ENCODE peak calls at places on chromosomes 3 and 15, in five cellular contexts. H is AG09309, W is ovary, Y is left lung, Q is adipocyte. G is an unnamed sample.
A peak's percentile ranks its signal among the peaks of the same experiment; 100 is the strongest.

GRCh38 chr3:177551431-177551836 is 354.2 kb upstream of the TBL1XR1 start:
- DNase-seq in H (no peak), W (no peak), Y (no peak), Q (no peak), G (no peak)

GRCh38 chr15:64857421-64857820 is 15.7 kb downstream of the PLEKHO2 start:
- DNase-seq in H (no peak), W (no peak), Y (no peak), Q (peak; percentile 77), G (no peak)

GRCh38 chr15:99110581-99111320 is 5.9 kb downstream of the SYNM start:
- DNase-seq in H (no peak), W (no peak), Y (no peak), Q (peak; percentile 61), G (no peak)

GRCh38 chr3:188780188-188781147 is 391.3 kb upstream of the TPRG1 start:
- DNase-seq in H (no peak), W (no peak), Y (no peak), Q (peak; percentile 26), G (no peak)

GRCh38 chr15:50176869-50177268 is 5.1 kb upstream of the SLC27A2 start:
- DNase-seq in H (no peak), W (no peak), Y (no peak), Q (no peak), G (no peak)

GRCh38 chr3:160695906-160696305 is 18.9 kb downstream of the ARL14 start:
- DNase-seq in H (peak; percentile 52), W (no peak), Y (no peak), Q (peak; percentile 18), G (peak; percentile 44)

GRCh38 chr3:4741404-4742307 is 237.6 kb upstream of the BHLHE40 start:
- DNase-seq in H (peak; percentile 98), W (peak; percentile 72), Y (no peak), Q (peak; percentile 83), G (peak; percentile 97)

GRCh38 chr3:10581251-10581650 is 75.9 kb upstream of the ATP2B2 start:
- DNase-seq in H (peak; percentile 27), W (no peak), Y (no peak), Q (no peak), G (peak; percentile 29)

GRCh38 chr15:28112962-28113361 is 13.8 kb upstream of the OCA2 start:
- DNase-seq in H (no peak), W (no peak), Y (no peak), Q (no peak), G (no peak)

DNA sequence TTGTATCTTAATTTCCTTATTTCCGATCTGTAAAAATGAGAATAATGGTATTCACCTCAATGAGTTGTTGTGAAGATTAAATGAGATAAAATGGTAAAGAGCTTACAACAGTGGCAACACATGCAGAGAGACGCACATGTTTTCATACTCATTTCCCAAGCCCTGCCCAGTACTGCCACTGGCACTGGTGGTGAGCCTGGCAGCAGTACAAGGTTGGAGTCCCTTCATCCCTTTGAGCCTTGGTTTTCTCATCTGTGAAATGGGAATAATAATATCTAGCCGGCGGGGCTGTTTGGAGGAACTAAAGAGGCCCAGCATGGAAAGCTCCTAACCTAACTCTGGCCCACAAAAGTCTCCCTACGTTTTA is 943 bp upstream of the CD276 start:
- DNase-seq in H (no peak), W (no peak), Y (no peak), Q (no peak), G (no peak)
- H3K4me3 ChIP-seq in H (no peak overlapping the region), W (no peak overlapping the region), Y (no peak overlapping the region), Q (peak overlapping the region; percentile 79), G (no peak overlapping the region)

GRCh38 chr3:35633332-35634124 is 5.8 kb upstream of the ARPP21 start:
- DNase-seq in H (no peak), W (no peak), Y (no peak), Q (peak; percentile 21), G (no peak)
- H3K4me3 ChIP-seq in H (no peak overlapping the region), W (no peak overlapping the region), Y (no peak overlapping the region), Q (no peak overlapping the region), G (no peak overlapping the region)

DNA sequence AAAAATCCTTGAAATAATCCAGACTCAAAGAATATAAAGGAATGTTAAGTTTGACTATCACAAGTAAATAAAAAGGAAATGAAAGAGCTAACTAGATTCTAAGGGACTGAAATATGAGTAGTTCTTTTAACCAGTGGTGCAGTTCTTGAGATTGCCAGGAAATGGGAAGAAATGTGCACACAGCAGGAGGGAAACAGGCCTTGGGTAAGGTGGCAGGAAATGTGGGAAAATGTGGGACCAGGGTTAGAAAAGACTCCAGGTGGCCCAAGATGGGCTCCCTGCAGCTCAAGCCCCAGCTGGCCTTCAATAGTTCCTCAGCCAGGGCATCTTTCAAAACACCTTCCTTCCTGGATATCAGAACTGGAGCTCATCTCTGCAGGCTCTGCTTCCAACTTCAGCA is 181.3 kb downstream of the ISL2 start:
- DNase-seq in H (no peak), W (no peak), Y (no peak), Q (no peak), G (no peak)
- H3K4me3 ChIP-seq in H (no peak overlapping the region), W (no peak overlapping the region), Y (no peak overlapping the region), Q (no peak overlapping the region), G (no peak overlapping the region)

GRCh38 chr3:184178522-184179138 is 4.0 kb downstream of the AP2M1 start:
- DNase-seq in H (no peak), W (peak; percentile 24), Y (no peak), Q (no peak), G (no peak)

GRCh38 chr3:184175981-184176376 is 1.3 kb downstream of the AP2M1 start:
- DNase-seq in H (no peak), W (no peak), Y (no peak), Q (peak; percentile 56), G (no peak)

GRCh38 chr3:184177767-184178306 is 3.2 kb downstream of the AP2M1 start:
- DNase-seq in H (no peak), W (peak; percentile 37), Y (no peak), Q (no peak), G (no peak)

GRCh38 chr3:184176377-184177330 is 2.0 kb downstream of the AP2M1 start:
- DNase-seq in H (peak; percentile 84), W (peak; percentile 78), Y (no peak), Q (peak; percentile 95), G (peak; percentile 77)

DNA sequence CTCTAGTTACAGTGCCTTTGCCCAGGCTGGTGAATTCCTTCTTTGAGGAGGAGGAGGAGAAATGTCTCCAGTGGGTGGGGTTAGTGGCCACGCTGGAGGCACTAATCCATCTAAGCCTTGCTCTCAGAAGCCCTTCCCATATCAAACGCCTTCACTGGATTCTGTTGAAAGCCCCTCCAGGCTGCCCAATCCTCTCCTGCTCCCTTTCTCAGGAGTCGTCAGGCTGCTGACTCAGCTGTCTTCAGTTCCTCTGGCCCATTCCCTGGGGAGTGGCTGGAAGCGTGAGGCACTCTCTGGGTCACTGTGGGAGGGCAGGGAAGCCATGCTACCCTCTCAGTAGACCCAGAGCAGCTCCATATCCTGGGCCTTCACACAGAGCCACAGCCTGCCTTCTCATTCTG is 2.7 kb downstream of the AP2M1 start:
- DNase-seq in H (no peak), W (peak; percentile 38), Y (no peak), Q (peak; percentile 63), G (no peak)
- H3K4me3 ChIP-seq in H (peak overlapping the region; percentile 82), W (no peak overlapping the region), Y (no peak overlapping the region), Q (peak overlapping the region; percentile 96), G (peak overlapping the region; percentile 99)